ENCODE peak calls at places on chromosome X, in ten cellular contexts. A is sciatic nerve, B is upper lobe of right lung, X is GM10248, P is anterior cingulate cortex, E is left lobe of liver, F is head of caudate nucleus, J is Caki2, N is stomach, I is GM23248. V is an unnamed sample.

GRCh38 chrX:75781618-75782017 is 3.4 kb downstream of the MAGEE2 start:
- DNase-seq in A (no peak), B (no peak), X (no peak), P (peak), E (no peak), F (peak), J (no peak), N (no peak), I (peak), V (peak)

GRCh38 chrX:97109730-97110129 is 226.0 kb downstream of the RPA4 start:
- DNase-seq in A (no peak), B (no peak), X (no peak), P (no peak), E (no peak), F (no peak), J (no peak), N (no peak), I (no peak), V (no peak)

GRCh38 chrX:69396916-69397315 is 107.2 kb upstream of the NALF2 start:
- DNase-seq in A (no peak), B (no peak), X (no peak), P (no peak), E (no peak), F (no peak), J (no peak), N (no peak), I (no peak), V (no peak)

GRCh38 chrX:71210829-71211228 is 12.2 kb upstream of the GJB1 start:
- DNase-seq in A (no peak), B (no peak), X (no peak), P (no peak), E (no peak), F (no peak), J (no peak), N (no peak), I (peak), V (no peak)

GRCh38 chrX:69046996-69047490 is 118.2 kb downstream of the PJA1 start:
- DNase-seq in A (no peak), B (no peak), X (no peak), P (no peak), E (no peak), F (no peak), J (no peak), N (no peak), I (no peak), V (no peak)

GRCh38 chrX:110853610-110854009 is 58.0 kb upstream of the CHRDL1 start:
- DNase-seq in A (no peak), B (no peak), X (no peak), P (no peak), E (peak), F (no peak), J (no peak), N (no peak), I (peak), V (peak)

GRCh38 chrX:135520553-135521404 is at the start of gene INTS6L:
- DNase-seq in A (peak), B (peak), X (peak), P (peak), E (peak), F (peak), J (peak), N (peak), I (peak), V (peak)

GRCh38 chrX:17705211-17705610 is 32.1 kb upstream of the SCML1 start:
- DNase-seq in A (no peak), B (no peak), X (no peak), P (no peak), E (no peak), F (no peak), J (no peak), N (no peak), I (no peak), V (no peak)

GRCh38 chrX:3699841-3700381 is 13.5 kb downstream of the PRKX start:
- DNase-seq in A (no peak), B (no peak), X (no peak), P (no peak), E (no peak), F (no peak), J (no peak), N (no peak), I (peak), V (no peak)

GRCh38 chrX:150933945-150934350 is 35.5 kb upstream of the CD99L2 start:
- DNase-seq in A (no peak), B (no peak), X (no peak), P (no peak), E (no peak), F (no peak), J (no peak), N (no peak), I (peak), V (no peak)

V was measured in SK-MEL-5.